ENCODE peak calls at places on chromosomes 2 and 18, in ten cellular contexts. One of them, this sample, is unnamed.
A peak's percentile ranks its signal among the peaks of the same experiment; 100 is the strongest.

GRCh38 chr18:434410-434809 is 66.1 kb downstream of the COLEC12 start:
- DNase-seq in MM.1S: no peak
- DNase-seq in fibroblast of lung: no peak
- DNase-seq in NCI-H1105: no peak
- DNase-seq in GM10248: no peak
- DNase-seq in NCI-H446 treated with DMSO at 0.1 percent for 48 hours: no peak
- DNase-seq in T-cell: no peak
- DNase-seq in LoVo: no peak
- DNase-seq in HTR-8/SVneo: no peak
- DNase-seq in GF-D8: no peak
- DNase-seq in this sample: no peak

GRCh38 chr18:40878371-40878770 is 1076.7 kb upstream of the PIK3C3 start:
- DNase-seq in MM.1S: no peak
- DNase-seq in fibroblast of lung: no peak
- DNase-seq in NCI-H1105: no peak
- DNase-seq in GM10248: no peak
- DNase-seq in NCI-H446 treated with DMSO at 0.1 percent for 48 hours: no peak
- DNase-seq in T-cell: no peak
- DNase-seq in LoVo: no peak
- DNase-seq in HTR-8/SVneo: no peak
- DNase-seq in GF-D8: no peak
- DNase-seq in this sample: no peak

GRCh38 chr2:46277470-46278190 is 19.6 kb upstream of the EPAS1 start:
- DNase-seq in MM.1S: peak; percentile 23
- DNase-seq in fibroblast of lung: no peak
- DNase-seq in NCI-H1105: no peak
- DNase-seq in GM10248: no peak
- DNase-seq in NCI-H446 treated with DMSO at 0.1 percent for 48 hours: no peak
- DNase-seq in T-cell: no peak
- DNase-seq in LoVo: no peak
- DNase-seq in HTR-8/SVneo: no peak
- DNase-seq in GF-D8: no peak
- DNase-seq in this sample: no peak

GRCh38 chr18:78073275-78073674 is 823.6 kb downstream of the GALR1 start:
- DNase-seq in MM.1S: no peak
- DNase-seq in fibroblast of lung: no peak
- DNase-seq in NCI-H1105: peak; percentile 8
- DNase-seq in GM10248: no peak
- DNase-seq in NCI-H446 treated with DMSO at 0.1 percent for 48 hours: no peak
- DNase-seq in T-cell: no peak
- DNase-seq in LoVo: no peak
- DNase-seq in HTR-8/SVneo: no peak
- DNase-seq in GF-D8: no peak
- DNase-seq in this sample: peak; percentile 1

GRCh38 chr2:164066095-164066494 is 330.3 kb upstream of the FIGN start:
- DNase-seq in MM.1S: no peak
- DNase-seq in fibroblast of lung: no peak
- DNase-seq in NCI-H1105: peak; percentile 94
- DNase-seq in GM10248: no peak
- DNase-seq in NCI-H446 treated with DMSO at 0.1 percent for 48 hours: peak; percentile 96
- DNase-seq in T-cell: no peak
- DNase-seq in LoVo: no peak
- DNase-seq in HTR-8/SVneo: no peak
- DNase-seq in GF-D8: no peak
- DNase-seq in this sample: no peak

GRCh38 chr2:235199128-235199527 is 247.3 kb downstream of the SH3BP4 start:
- DNase-seq in MM.1S: no peak
- DNase-seq in fibroblast of lung: no peak
- DNase-seq in NCI-H1105: no peak
- DNase-seq in GM10248: no peak
- DNase-seq in NCI-H446 treated with DMSO at 0.1 percent for 48 hours: no peak
- DNase-seq in T-cell: no peak
- DNase-seq in LoVo: no peak
- DNase-seq in HTR-8/SVneo: no peak
- DNase-seq in GF-D8: no peak
- DNase-seq in this sample: no peak

GRCh38 chr2:203869207-203869606 is 1.6 kb downstream of the CTLA4 start:
- DNase-seq in MM.1S: no peak
- DNase-seq in fibroblast of lung: no peak
- DNase-seq in NCI-H1105: no peak
- DNase-seq in GM10248: no peak
- DNase-seq in NCI-H446 treated with DMSO at 0.1 percent for 48 hours: no peak
- DNase-seq in T-cell: no peak
- DNase-seq in LoVo: no peak
- DNase-seq in HTR-8/SVneo: no peak
- DNase-seq in GF-D8: no peak
- DNase-seq in this sample: no peak

GRCh38 chr18:48563027-48563426 is 24.2 kb downstream of the CTIF start:
- DNase-seq in MM.1S: no peak
- DNase-seq in fibroblast of lung: peak; percentile 88
- DNase-seq in NCI-H1105: no peak
- DNase-seq in GM10248: no peak
- DNase-seq in NCI-H446 treated with DMSO at 0.1 percent for 48 hours: no peak
- DNase-seq in T-cell: no peak
- DNase-seq in LoVo: no peak
- DNase-seq in HTR-8/SVneo: peak; percentile 65
- DNase-seq in GF-D8: no peak
- DNase-seq in this sample: no peak

GRCh38 chr2:207144191-207144795 is 21.5 kb downstream of the KLF7 start:
- DNase-seq in MM.1S: peak; percentile 30
- DNase-seq in fibroblast of lung: no peak
- DNase-seq in NCI-H1105: no peak
- DNase-seq in GM10248: no peak
- DNase-seq in NCI-H446 treated with DMSO at 0.1 percent for 48 hours: no peak
- DNase-seq in T-cell: no peak
- DNase-seq in LoVo: no peak
- DNase-seq in HTR-8/SVneo: no peak
- DNase-seq in GF-D8: no peak
- DNase-seq in this sample: no peak

GRCh38 chr18:46335551-46336059 is 231.4 kb downstream of the HAUS1 start:
- DNase-seq in MM.1S: no peak
- DNase-seq in fibroblast of lung: peak; percentile 18
- DNase-seq in NCI-H1105: no peak
- DNase-seq in GM10248: no peak
- DNase-seq in NCI-H446 treated with DMSO at 0.1 percent for 48 hours: no peak
- DNase-seq in T-cell: no peak
- DNase-seq in LoVo: no peak
- DNase-seq in HTR-8/SVneo: no peak
- DNase-seq in GF-D8: no peak
- DNase-seq in this sample: peak; percentile 53

GRCh38 chr2:175009917-175010621 is 4.9 kb upstream of the CHN1 start:
- DNase-seq in MM.1S: no peak
- DNase-seq in fibroblast of lung: no peak
- DNase-seq in NCI-H1105: no peak
- DNase-seq in GM10248: no peak
- DNase-seq in NCI-H446 treated with DMSO at 0.1 percent for 48 hours: no peak
- DNase-seq in T-cell: no peak
- DNase-seq in LoVo: no peak
- DNase-seq in HTR-8/SVneo: no peak
- DNase-seq in GF-D8: no peak
- DNase-seq in this sample: no peak

GRCh38 chr2:8608411-8608954 is 73.4 kb upstream of the ID2 start:
- DNase-seq in MM.1S: no peak
- DNase-seq in fibroblast of lung: peak; percentile 58
- DNase-seq in NCI-H1105: no peak
- DNase-seq in GM10248: no peak
- DNase-seq in NCI-H446 treated with DMSO at 0.1 percent for 48 hours: no peak
- DNase-seq in T-cell: no peak
- DNase-seq in LoVo: no peak
- DNase-seq in HTR-8/SVneo: no peak
- DNase-seq in GF-D8: no peak
- DNase-seq in this sample: no peak

GRCh38 chr2:46143401-46144132 is 153.6 kb upstream of the EPAS1 start:
- DNase-seq in MM.1S: no peak
- DNase-seq in fibroblast of lung: no peak
- DNase-seq in NCI-H1105: no peak
- DNase-seq in GM10248: peak; percentile 4
- DNase-seq in NCI-H446 treated with DMSO at 0.1 percent for 48 hours: no peak
- DNase-seq in T-cell: no peak
- DNase-seq in LoVo: no peak
- DNase-seq in HTR-8/SVneo: no peak
- DNase-seq in GF-D8: no peak
- DNase-seq in this sample: no peak

GRCh38 chr2:19474128-19474527 is 115.7 kb upstream of the OSR1 start:
- DNase-seq in MM.1S: peak; percentile 92
- DNase-seq in fibroblast of lung: peak; percentile 74
- DNase-seq in NCI-H1105: no peak
- DNase-seq in GM10248: peak; percentile 10
- DNase-seq in NCI-H446 treated with DMSO at 0.1 percent for 48 hours: no peak
- DNase-seq in T-cell: peak; percentile 21
- DNase-seq in LoVo: peak; percentile 50
- DNase-seq in HTR-8/SVneo: no peak
- DNase-seq in GF-D8: peak; percentile 92
- DNase-seq in this sample: no peak

GRCh38 chr2:104658149-104658839 is 195.6 kb upstream of the POU3F3 start:
- DNase-seq in MM.1S: no peak
- DNase-seq in fibroblast of lung: peak; percentile 30
- DNase-seq in NCI-H1105: no peak
- DNase-seq in GM10248: no peak
- DNase-seq in NCI-H446 treated with DMSO at 0.1 percent for 48 hours: no peak
- DNase-seq in T-cell: no peak
- DNase-seq in LoVo: no peak
- DNase-seq in HTR-8/SVneo: no peak
- DNase-seq in GF-D8: peak; percentile 84
- DNase-seq in this sample: peak; percentile 8

GRCh38 chr18:70195852-70196434 is 9.5 kb downstream of the RTTN start:
- DNase-seq in MM.1S: peak; percentile 62
- DNase-seq in fibroblast of lung: peak; percentile 41
- DNase-seq in NCI-H1105: peak; percentile 20
- DNase-seq in GM10248: peak; percentile 21
- DNase-seq in NCI-H446 treated with DMSO at 0.1 percent for 48 hours: peak; percentile 2
- DNase-seq in T-cell: no peak
- DNase-seq in LoVo: peak; percentile 55
- DNase-seq in HTR-8/SVneo: no peak
- DNase-seq in GF-D8: no peak
- DNase-seq in this sample: peak; percentile 70

GRCh38 chr2:10321590-10321989 is 18.9 kb downstream of the HPCAL1 start:
- DNase-seq in MM.1S: no peak
- DNase-seq in fibroblast of lung: no peak
- DNase-seq in NCI-H1105: no peak
- DNase-seq in GM10248: no peak
- DNase-seq in NCI-H446 treated with DMSO at 0.1 percent for 48 hours: no peak
- DNase-seq in T-cell: no peak
- DNase-seq in LoVo: no peak
- DNase-seq in HTR-8/SVneo: no peak
- DNase-seq in GF-D8: no peak
- DNase-seq in this sample: no peak

GRCh38 chr2:10414000-10414451 is 34.1 kb downstream of the ODC1 start:
- DNase-seq in MM.1S: no peak
- DNase-seq in fibroblast of lung: peak; percentile 66
- DNase-seq in NCI-H1105: no peak
- DNase-seq in GM10248: peak; percentile 54
- DNase-seq in NCI-H446 treated with DMSO at 0.1 percent for 48 hours: no peak
- DNase-seq in T-cell: no peak
- DNase-seq in LoVo: peak; percentile 56
- DNase-seq in HTR-8/SVneo: no peak
- DNase-seq in GF-D8: no peak
- DNase-seq in this sample: peak; percentile 80

GRCh38 chr2:160977376-160977775 is 182.9 kb upstream of the TANK start:
- DNase-seq in MM.1S: no peak
- DNase-seq in fibroblast of lung: no peak
- DNase-seq in NCI-H1105: no peak
- DNase-seq in GM10248: no peak
- DNase-seq in NCI-H446 treated with DMSO at 0.1 percent for 48 hours: no peak
- DNase-seq in T-cell: no peak
- DNase-seq in LoVo: no peak
- DNase-seq in HTR-8/SVneo: no peak
- DNase-seq in GF-D8: no peak
- DNase-seq in this sample: no peak

This sample was measured in G401.